ENCODE peak calls at places on chromosomes 6 and 20, in ten cellular contexts. One of them, this sample, is unnamed.
A peak's percentile ranks its signal among the peaks of the same experiment; 100 is the strongest.

GRCh38 chr20:36773548-36774242 is at the start of gene DSN1:
- DNase-seq in K562: peak; percentile 96
- DNase-seq in spleen: peak; percentile 99
- DNase-seq in GM12891: peak; percentile 90
- DNase-seq in HCT116: peak; percentile 95
- DNase-seq in endothelial cell of umbilical vein: peak; percentile 99
- DNase-seq in GM23338: peak; percentile 98
- DNase-seq in breast epithelium: peak; percentile 96
- DNase-seq in HL-60: peak; percentile 98
- DNase-seq in stomach: peak; percentile 100
- DNase-seq in this sample: peak; percentile 99

GRCh38 chr6:169487579-169488205 is 214.1 kb downstream of the WDR27 start:
- DNase-seq in K562: no peak
- DNase-seq in spleen: no peak
- DNase-seq in GM12891: no peak
- DNase-seq in HCT116: no peak
- DNase-seq in endothelial cell of umbilical vein: no peak
- DNase-seq in GM23338: no peak
- DNase-seq in breast epithelium: no peak
- DNase-seq in HL-60: no peak
- DNase-seq in stomach: no peak
- DNase-seq in this sample: no peak

GRCh38 chr6:4021862-4022715 is 56.8 kb downstream of the FAM217A start:
- DNase-seq in K562: no peak
- DNase-seq in spleen: no peak
- DNase-seq in GM12891: no peak
- DNase-seq in HCT116: no peak
- DNase-seq in endothelial cell of umbilical vein: peak; percentile 35
- DNase-seq in GM23338: no peak
- DNase-seq in breast epithelium: no peak
- DNase-seq in HL-60: no peak
- DNase-seq in stomach: no peak
- DNase-seq in this sample: no peak

GRCh38 chr6:15359335-15359862 is 113.5 kb downstream of the JARID2 start:
- DNase-seq in K562: no peak
- DNase-seq in spleen: no peak
- DNase-seq in GM12891: no peak
- DNase-seq in HCT116: no peak
- DNase-seq in endothelial cell of umbilical vein: no peak
- DNase-seq in GM23338: no peak
- DNase-seq in breast epithelium: no peak
- DNase-seq in HL-60: no peak
- DNase-seq in stomach: no peak
- DNase-seq in this sample: no peak

GRCh38 chr6:82264321-82264720 is 16.8 kb upstream of the IBTK start:
- DNase-seq in K562: no peak
- DNase-seq in spleen: no peak
- DNase-seq in GM12891: no peak
- DNase-seq in HCT116: no peak
- DNase-seq in endothelial cell of umbilical vein: no peak
- DNase-seq in GM23338: no peak
- DNase-seq in breast epithelium: no peak
- DNase-seq in HL-60: no peak
- DNase-seq in stomach: no peak
- DNase-seq in this sample: no peak

GRCh38 chr6:112909781-112910180 is 562.7 kb downstream of the RFPL4B start:
- DNase-seq in K562: no peak
- DNase-seq in spleen: no peak
- DNase-seq in GM12891: no peak
- DNase-seq in HCT116: no peak
- DNase-seq in endothelial cell of umbilical vein: no peak
- DNase-seq in GM23338: no peak
- DNase-seq in breast epithelium: no peak
- DNase-seq in HL-60: no peak
- DNase-seq in stomach: no peak
- DNase-seq in this sample: no peak

GRCh38 chr6:63351995-63352586 is 32.3 kb upstream of the LGSN start:
- DNase-seq in K562: no peak
- DNase-seq in spleen: no peak
- DNase-seq in GM12891: no peak
- DNase-seq in HCT116: peak; percentile 33
- DNase-seq in endothelial cell of umbilical vein: peak; percentile 54
- DNase-seq in GM23338: peak; percentile 4
- DNase-seq in breast epithelium: no peak
- DNase-seq in HL-60: peak; percentile 6
- DNase-seq in stomach: no peak
- DNase-seq in this sample: no peak

GRCh38 chr20:8005033-8005432 is 14.5 kb downstream of the TMX4 start:
- DNase-seq in K562: no peak
- DNase-seq in spleen: no peak
- DNase-seq in GM12891: no peak
- DNase-seq in HCT116: no peak
- DNase-seq in endothelial cell of umbilical vein: no peak
- DNase-seq in GM23338: no peak
- DNase-seq in breast epithelium: no peak
- DNase-seq in HL-60: no peak
- DNase-seq in stomach: no peak
- DNase-seq in this sample: no peak

GRCh38 chr6:14665827-14666724 is 548.5 kb downstream of the CD83 start:
- DNase-seq in K562: peak; percentile 22
- DNase-seq in spleen: no peak
- DNase-seq in GM12891: no peak
- DNase-seq in HCT116: no peak
- DNase-seq in endothelial cell of umbilical vein: no peak
- DNase-seq in GM23338: no peak
- DNase-seq in breast epithelium: no peak
- DNase-seq in HL-60: peak; percentile 26
- DNase-seq in stomach: no peak
- DNase-seq in this sample: peak; percentile 15

GRCh38 chr20:3222635-3223600 is 13.6 kb downstream of the ITPA start:
- DNase-seq in K562: no peak
- DNase-seq in spleen: peak; percentile 88
- DNase-seq in GM12891: peak; percentile 76
- DNase-seq in HCT116: no peak
- DNase-seq in endothelial cell of umbilical vein: no peak
- DNase-seq in GM23338: peak; percentile 23
- DNase-seq in breast epithelium: peak; percentile 39
- DNase-seq in HL-60: no peak
- DNase-seq in stomach: no peak
- DNase-seq in this sample: no peak
- TF ChIP-seq POLR2AphosphoS5 in K562: no peak
- TF ChIP-seq POLR2AphosphoS5 in spleen: no peak
- TF ChIP-seq POLR2AphosphoS5 in GM12891: no peak
- TF ChIP-seq POLR2AphosphoS5 in HCT116: no peak
- TF ChIP-seq POLR2AphosphoS5 in endothelial cell of umbilical vein: no peak
- TF ChIP-seq POLR2AphosphoS5 in GM23338: no peak
- TF ChIP-seq POLR2AphosphoS5 in breast epithelium: no peak
- TF ChIP-seq POLR2AphosphoS5 in HL-60: no peak
- TF ChIP-seq POLR2AphosphoS5 in stomach: no peak
- TF ChIP-seq POLR2AphosphoS5 in this sample: no peak

GRCh38 chr20:22566876-22567658 is 17.3 kb downstream of the FOXA2 start:
- DNase-seq in K562: no peak
- DNase-seq in spleen: no peak
- DNase-seq in GM12891: no peak
- DNase-seq in HCT116: no peak
- DNase-seq in endothelial cell of umbilical vein: no peak
- DNase-seq in GM23338: no peak
- DNase-seq in breast epithelium: no peak
- DNase-seq in HL-60: no peak
- DNase-seq in stomach: no peak
- DNase-seq in this sample: no peak
- TF ChIP-seq POLR2AphosphoS5 in K562: no peak
- TF ChIP-seq POLR2AphosphoS5 in spleen: no peak
- TF ChIP-seq POLR2AphosphoS5 in GM12891: no peak
- TF ChIP-seq POLR2AphosphoS5 in HCT116: no peak
- TF ChIP-seq POLR2AphosphoS5 in endothelial cell of umbilical vein: no peak
- TF ChIP-seq POLR2AphosphoS5 in GM23338: no peak
- TF ChIP-seq POLR2AphosphoS5 in breast epithelium: no peak
- TF ChIP-seq POLR2AphosphoS5 in HL-60: no peak
- TF ChIP-seq POLR2AphosphoS5 in stomach: no peak
- TF ChIP-seq POLR2AphosphoS5 in this sample: no peak

DNA sequence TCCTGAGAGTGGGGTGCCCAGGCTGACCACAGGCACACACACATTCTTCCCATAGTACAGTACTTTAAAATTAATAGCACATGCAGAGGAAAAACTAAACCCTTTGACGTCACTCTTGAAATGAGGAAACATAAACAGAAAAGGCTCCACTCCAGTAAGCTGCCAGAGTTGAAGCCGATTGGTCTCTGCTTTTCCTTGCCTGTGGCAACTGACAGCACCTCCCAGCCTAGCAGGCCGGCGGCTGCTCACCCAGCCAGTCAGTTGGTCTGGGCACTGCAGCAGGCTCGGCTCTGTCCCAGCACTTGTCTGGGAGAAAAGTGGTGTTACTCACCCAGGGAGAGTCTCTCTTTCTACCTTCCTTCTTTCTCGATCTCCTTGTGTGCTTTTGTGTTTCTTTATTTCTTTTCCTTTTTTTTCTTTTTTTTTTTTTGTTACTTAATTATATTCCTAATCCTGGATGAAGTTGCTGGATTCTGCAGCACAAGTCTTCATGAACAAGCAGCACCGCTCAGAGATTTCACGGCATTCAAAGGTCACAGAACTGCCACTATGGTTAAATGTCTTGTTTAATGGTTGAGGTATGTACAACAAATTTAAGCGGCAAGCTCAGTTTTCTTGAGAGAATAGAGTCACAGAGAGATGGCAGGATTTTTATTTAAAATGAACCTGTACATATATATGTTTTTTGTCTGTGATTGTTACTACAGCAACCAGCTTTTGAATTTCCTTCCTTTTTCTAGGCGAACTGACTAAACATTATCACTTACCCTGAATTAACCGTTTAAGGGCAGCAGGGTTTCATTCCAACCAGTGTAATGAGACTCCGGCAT is at the start of gene PDE7B:
- DNase-seq in K562: no peak
- DNase-seq in spleen: peak; percentile 89
- DNase-seq in GM12891: peak; percentile 8
- DNase-seq in HCT116: no peak
- DNase-seq in endothelial cell of umbilical vein: peak; percentile 89
- DNase-seq in GM23338: peak; percentile 56
- DNase-seq in breast epithelium: peak; percentile 58
- DNase-seq in HL-60: peak; percentile 83
- DNase-seq in stomach: peak; percentile 77
- DNase-seq in this sample: peak; percentile 74
- TF ChIP-seq POLR2AphosphoS5 in K562: no peak
- TF ChIP-seq POLR2AphosphoS5 in spleen: peak; percentile 90
- TF ChIP-seq POLR2AphosphoS5 in GM12891: no peak
- TF ChIP-seq POLR2AphosphoS5 in HCT116: no peak
- TF ChIP-seq POLR2AphosphoS5 in endothelial cell of umbilical vein: no peak
- TF ChIP-seq POLR2AphosphoS5 in GM23338: no peak
- TF ChIP-seq POLR2AphosphoS5 in breast epithelium: peak; percentile 58
- TF ChIP-seq POLR2AphosphoS5 in HL-60: peak; percentile 48
- TF ChIP-seq POLR2AphosphoS5 in stomach: peak; percentile 95
- TF ChIP-seq POLR2AphosphoS5 in this sample: peak; percentile 91

DNA sequence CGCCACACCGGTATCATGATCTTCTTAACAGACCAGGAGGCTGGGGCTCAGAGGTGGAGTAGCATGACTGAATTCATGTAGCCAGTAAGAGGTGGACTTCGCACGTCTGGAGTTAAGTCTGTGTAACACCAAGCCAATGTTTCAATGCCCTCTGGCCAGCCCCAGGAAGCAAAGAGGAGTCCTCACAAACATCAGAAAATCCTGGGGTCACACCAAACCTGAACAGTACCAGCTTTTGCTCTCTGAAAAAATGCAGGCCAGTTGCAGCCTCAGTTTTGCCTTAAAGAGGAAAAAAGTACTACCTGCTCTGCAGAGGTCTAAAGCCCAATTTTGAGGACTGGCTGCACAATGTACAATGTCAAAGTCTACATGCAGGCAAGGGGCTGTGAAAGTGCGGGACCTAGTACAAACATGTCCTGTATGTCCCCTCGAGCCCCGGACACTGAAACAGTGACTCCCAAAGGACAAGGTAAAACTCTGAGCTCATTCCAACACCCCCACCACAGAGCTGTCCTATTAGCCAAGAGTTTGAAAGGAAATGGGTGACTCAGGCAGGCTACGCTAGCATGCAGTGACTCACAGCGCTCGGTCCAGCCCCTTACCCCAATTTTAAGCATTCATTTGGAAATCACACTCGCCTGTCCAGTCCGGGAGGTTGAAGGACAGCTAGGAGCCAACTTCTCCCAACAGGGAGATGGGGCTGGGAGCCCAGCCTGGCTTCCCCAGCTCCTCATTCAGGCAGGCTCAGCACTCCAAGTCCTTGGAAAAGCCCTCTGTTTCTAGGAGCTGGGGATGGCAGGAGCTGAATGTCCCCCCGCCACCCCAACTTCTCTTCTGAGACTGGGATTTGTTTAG is 4.1 kb downstream of the SDC4 start:
- DNase-seq in K562: peak; percentile 35
- DNase-seq in spleen: no peak
- DNase-seq in GM12891: no peak
- DNase-seq in HCT116: peak; percentile 72
- DNase-seq in endothelial cell of umbilical vein: peak; percentile 86
- DNase-seq in GM23338: no peak
- DNase-seq in breast epithelium: peak; percentile 90
- DNase-seq in HL-60: peak; percentile 30
- DNase-seq in stomach: peak; percentile 68
- DNase-seq in this sample: peak; percentile 76
- TF ChIP-seq POLR2AphosphoS5 in K562: no peak
- TF ChIP-seq POLR2AphosphoS5 in spleen: no peak
- TF ChIP-seq POLR2AphosphoS5 in GM12891: no peak
- TF ChIP-seq POLR2AphosphoS5 in HCT116: peak; percentile 76
- TF ChIP-seq POLR2AphosphoS5 in endothelial cell of umbilical vein: peak; percentile 81
- TF ChIP-seq POLR2AphosphoS5 in GM23338: no peak
- TF ChIP-seq POLR2AphosphoS5 in breast epithelium: peak; percentile 46
- TF ChIP-seq POLR2AphosphoS5 in HL-60: no peak
- TF ChIP-seq POLR2AphosphoS5 in stomach: peak; percentile 77
- TF ChIP-seq POLR2AphosphoS5 in this sample: peak; percentile 79